ENCODE peak calls at places on chromosomes 5 and 9, in ten cellular contexts. C, P, R, X, K, H, M, E, G and Q are unnamed samples.

GRCh38 chr5:154627711-154628678 is 127.2 kb upstream of the LARP1 start:
- DNase-seq in C (no peak), P (no peak), R (peak), X (no peak), K (no peak), H (no peak), M (no peak), E (peak), G (no peak), Q (no peak)

GRCh38 chr5:124264499-124264898 is 481.9 kb downstream of the ZNF608 start:
- DNase-seq in C (no peak), P (no peak), R (no peak), X (no peak), K (peak), H (peak), M (no peak), E (peak), G (no peak), Q (no peak)

GRCh38 chr5:1753490-1753889 is 46.1 kb downstream of the MRPL36 start:
- DNase-seq in C (no peak), P (no peak), R (no peak), X (peak), K (no peak), H (no peak), M (no peak), E (no peak), G (no peak), Q (no peak)

GRCh38 chr5:65184780-65185179 is 296.9 kb downstream of the ADAMTS6 start:
- DNase-seq in C (no peak), P (no peak), R (no peak), X (no peak), K (no peak), H (no peak), M (no peak), E (no peak), G (no peak), Q (no peak)

GRCh38 chr9:138112791-138113600 is 235.4 kb downstream of the CACNA1B start:
- DNase-seq in C (no peak), P (no peak), R (peak), X (peak), K (no peak), H (no peak), M (no peak), E (no peak), G (no peak), Q (no peak)

GRCh38 chr5:28766565-28767158 is 1728.3 kb upstream of the CDH9 start:
- DNase-seq in C (peak), P (no peak), R (peak), X (no peak), K (no peak), H (peak), M (no peak), E (peak), G (no peak), Q (no peak)

GRCh38 chr5:54215233-54215736 is 95.1 kb downstream of the ARL15 start:
- DNase-seq in C (no peak), P (no peak), R (peak), X (no peak), K (no peak), H (no peak), M (no peak), E (no peak), G (no peak), Q (no peak)

GRCh38 chr9:136542246-136543041 is 3.4 kb downstream of the NOTCH1 start:
- DNase-seq in C (no peak), P (no peak), R (peak), X (no peak), K (no peak), H (no peak), M (no peak), E (no peak), G (no peak), Q (no peak)

GRCh38 chr5:1723957-1724821 is 75.4 kb downstream of the MRPL36 start:
- DNase-seq in C (no peak), P (no peak), R (no peak), X (peak), K (no peak), H (no peak), M (no peak), E (no peak), G (no peak), Q (no peak)

GRCh38 chr9:122949696-122950095 is 8.9 kb downstream of the RABGAP1 start:
- DNase-seq in C (no peak), P (no peak), R (no peak), X (no peak), K (no peak), H (no peak), M (no peak), E (no peak), G (no peak), Q (no peak)

GRCh38 chr9:88418715-88419540 is 30.7 kb downstream of the SPIN1 start:
- DNase-seq in C (no peak), P (no peak), R (peak), X (no peak), K (no peak), H (no peak), M (no peak), E (peak), G (no peak), Q (no peak)

GRCh38 chr9:137445275-137445807 is 4.2 kb upstream of the ENTPD8 start:
- DNase-seq in C (peak), P (peak), R (peak), X (peak), K (peak), H (peak), M (peak), E (peak), G (peak), Q (peak)

GRCh38 chr9:32378496-32378895 is 5.9 kb upstream of the ACO1 start:
- DNase-seq in C (peak), P (no peak), R (peak), X (no peak), K (peak), H (peak), M (peak), E (peak), G (no peak), Q (no peak)

GRCh38 chr5:141875795-141876627 is 2.2 kb downstream of the PCDH1 start:
- DNase-seq in C (no peak), P (no peak), R (no peak), X (peak), K (no peak), H (peak), M (peak), E (peak), G (no peak), Q (peak)

GRCh38 chr9:136578915-136579637 is 33.2 kb upstream of the NOTCH1 start:
- DNase-seq in C (peak), P (no peak), R (peak), X (peak), K (no peak), H (peak), M (no peak), E (peak), G (no peak), Q (no peak)

GRCh38 chr9:68653141-68653595 is 51.9 kb upstream of the PIP5K1B start:
- DNase-seq in C (no peak), P (no peak), R (no peak), X (no peak), K (no peak), H (no peak), M (no peak), E (no peak), G (no peak), Q (no peak)

GRCh38 chr5:142654578-142655042 is 31.3 kb downstream of the FGF1 start:
- DNase-seq in C (no peak), P (no peak), R (peak), X (no peak), K (no peak), H (peak), M (no peak), E (no peak), G (no peak), Q (no peak)

GRCh38 chr5:59236448-59236847 is 653.6 kb downstream of the RAB3C start:
- DNase-seq in C (no peak), P (no peak), R (no peak), X (no peak), K (no peak), H (no peak), M (no peak), E (no peak), G (peak), Q (no peak)

GRCh38 chr5:88140396-88140862 is 128.2 kb downstream of the TMEM161B start:
- DNase-seq in C (no peak), P (no peak), R (no peak), X (peak), K (no peak), H (no peak), M (no peak), E (no peak), G (no peak), Q (peak)

GRCh38 chr9:137781906-137782585 is 95.5 kb upstream of the CACNA1B start:
- DNase-seq in C (no peak), P (no peak), R (no peak), X (peak), K (no peak), H (no peak), M (no peak), E (no peak), G (no peak), Q (no peak)

GRCh38 chr5:11903121-11903613 is 1.1 kb downstream of the CTNND2 start:
- DNase-seq in C (no peak), P (no peak), R (no peak), X (no peak), K (no peak), H (no peak), M (peak), E (no peak), G (no peak), Q (no peak)

GRCh38 chr5:143771229-143772001 is 40.5 kb upstream of the HMHB1 start:
- DNase-seq in C (no peak), P (no peak), R (no peak), X (no peak), K (peak), H (no peak), M (no peak), E (no peak), G (no peak), Q (no peak)

GRCh38 chr5:142151436-142152382 is 43.1 kb downstream of the NDFIP1 start:
- DNase-seq in C (peak), P (peak), R (peak), X (no peak), K (peak), H (peak), M (peak), E (peak), G (no peak), Q (no peak)

GRCh38 chr9:91718071-91718470 is 232.0 kb downstream of the ROR2 start:
- DNase-seq in C (no peak), P (no peak), R (no peak), X (no peak), K (no peak), H (no peak), M (no peak), E (no peak), G (no peak), Q (no peak)

GRCh38 chr5:64693636-64694035 is 3.3 kb downstream of the SHISAL2B start:
- DNase-seq in C (no peak), P (no peak), R (no peak), X (no peak), K (no peak), H (peak), M (no peak), E (peak), G (no peak), Q (no peak)

GRCh38 chr5:123206618-123207320 is 117.7 kb downstream of the PRDM6 start:
- DNase-seq in C (no peak), P (no peak), R (no peak), X (no peak), K (no peak), H (no peak), M (no peak), E (no peak), G (no peak), Q (no peak)

GRCh38 chr9:35267716-35268115 is 105.9 kb downstream of the UNC13B start:
- DNase-seq in C (no peak), P (no peak), R (no peak), X (no peak), K (no peak), H (no peak), M (no peak), E (peak), G (no peak), Q (no peak)

GRCh38 chr5:176155882-176156497 is 82.2 kb upstream of the SIMC1 start:
- DNase-seq in C (no peak), P (no peak), R (no peak), X (no peak), K (no peak), H (peak), M (no peak), E (no peak), G (no peak), Q (no peak)

GRCh38 chr5:71937906-71938698 is 169.2 kb upstream of the MAP1B start:
- DNase-seq in C (no peak), P (no peak), R (no peak), X (no peak), K (no peak), H (no peak), M (no peak), E (no peak), G (no peak), Q (no peak)

GRCh38 chr5:61450880-61451279 is 118.8 kb downstream of the ZSWIM6 start:
- DNase-seq in C (peak), P (no peak), R (peak), X (no peak), K (no peak), H (peak), M (peak), E (peak), G (no peak), Q (no peak)

GRCh38 chr5:151183451-151184245 is 26.1 kb upstream of the ANXA6 start:
- DNase-seq in C (no peak), P (no peak), R (peak), X (no peak), K (no peak), H (peak), M (no peak), E (peak), G (no peak), Q (no peak)

GRCh38 chr5:82405618-82406199 is 127.6 kb upstream of the RPS23 start:
- DNase-seq in C (no peak), P (no peak), R (no peak), X (no peak), K (peak), H (peak), M (no peak), E (peak), G (no peak), Q (no peak)

GRCh38 chr5:34687269-34688011 is 31.3 kb downstream of the RAI14 start:
- DNase-seq in C (peak), P (no peak), R (no peak), X (no peak), K (peak), H (no peak), M (no peak), E (no peak), G (no peak), Q (no peak)

DNA sequence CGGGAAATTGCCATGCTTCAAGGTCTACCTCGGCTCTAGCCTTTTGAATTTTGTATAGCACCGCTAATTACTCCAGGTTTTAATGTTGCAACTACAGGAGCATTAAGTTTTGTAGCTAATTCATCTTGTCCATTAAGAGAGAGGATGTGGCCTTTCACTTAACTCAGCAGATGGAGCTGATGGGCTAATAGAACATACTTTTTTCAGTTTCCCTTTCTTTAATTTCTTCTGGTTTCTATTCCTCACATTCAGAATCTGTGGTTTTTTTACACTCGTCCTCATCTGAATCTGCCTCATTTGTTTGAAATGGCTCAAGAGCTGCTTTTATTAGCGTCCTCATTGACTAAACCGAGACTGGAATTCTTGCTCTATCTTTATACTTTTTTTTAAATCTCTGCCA is 2085.7 kb upstream of the C9orf72 start:
- DNase-seq in C (no peak), P (no peak), R (no peak), X (no peak), K (no peak), H (no peak), M (no peak), E (no peak), G (no peak), Q (no peak)
- TF ChIP-seq CTCF in C (no peak), P (no peak), R (no peak), X (no peak), K (no peak), H (no peak), M (no peak), E (no peak), G (no peak), Q (no peak)

DNA sequence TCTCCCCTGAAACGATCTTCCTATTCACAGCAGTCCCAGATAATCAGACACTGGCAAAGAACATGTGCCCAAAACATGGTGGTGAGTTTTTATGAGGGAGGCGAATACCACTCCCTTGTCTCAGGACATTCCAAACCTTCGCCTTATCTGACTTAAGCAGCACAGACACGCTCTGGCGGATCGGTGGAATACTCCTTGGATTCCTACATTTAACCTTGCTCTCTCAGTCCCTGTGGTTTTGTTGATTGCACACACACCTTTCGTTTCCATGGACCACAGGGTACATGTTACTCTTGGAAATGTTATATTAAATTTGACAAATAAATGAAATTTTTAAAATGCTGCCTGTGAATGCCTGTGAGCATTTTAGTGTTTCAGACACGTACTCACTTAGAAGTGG is 87.8 kb upstream of the CPEB4 start:
- DNase-seq in C (no peak), P (no peak), R (no peak), X (no peak), K (no peak), H (no peak), M (no peak), E (peak), G (no peak), Q (no peak)
- H3K27ac ChIP-seq in C (no peak), P (no peak), R (no peak), X (peak), K (no peak), H (no peak), M (no peak), E (no peak), G (no peak), Q (no peak)

DNA sequence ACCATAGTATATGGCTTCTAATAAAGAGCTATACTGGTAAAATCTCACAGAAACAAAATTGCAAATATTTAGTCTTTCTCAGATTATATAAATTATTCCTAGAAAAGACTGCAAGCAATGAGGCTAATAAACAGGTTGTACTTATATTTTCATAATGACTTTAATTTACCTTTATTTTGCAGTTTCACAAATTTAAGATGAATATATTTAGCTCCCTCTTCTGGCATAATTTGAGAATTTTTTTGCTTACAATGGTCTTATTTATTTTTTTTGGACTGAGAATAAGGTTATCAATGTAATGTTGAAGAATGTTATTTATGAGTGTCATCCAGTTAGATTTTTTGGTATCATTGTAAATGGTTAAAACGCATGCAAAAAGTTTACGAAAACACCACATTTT is 56.7 kb downstream of the PIK3R1 start:
- DNase-seq in C (no peak), P (no peak), R (peak), X (no peak), K (no peak), H (peak), M (no peak), E (no peak), G (no peak), Q (no peak)
- TF ChIP-seq CTCF in C (peak), P (peak), R (peak), X (no peak), K (peak), H (peak), M (peak), E (peak), G (peak), Q (peak)

GRCh38 chr5:116359575-116359974 is 215.0 kb downstream of the SEMA6A start:
- DNase-seq in C (no peak), P (no peak), R (peak), X (no peak), K (no peak), H (no peak), M (no peak), E (no peak), G (no peak), Q (no peak)

GRCh38 chr5:116358015-116358523 is 216.6 kb downstream of the SEMA6A start:
- DNase-seq in C (no peak), P (no peak), R (no peak), X (no peak), K (no peak), H (no peak), M (no peak), E (no peak), G (no peak), Q (no peak)

GRCh38 chr5:116358911-116359418 is 215.7 kb downstream of the SEMA6A start:
- DNase-seq in C (no peak), P (no peak), R (no peak), X (no peak), K (no peak), H (no peak), M (no peak), E (no peak), G (no peak), Q (no peak)

GRCh38 chr5:116355819-116356601 is 218.6 kb downstream of the SEMA6A start:
- DNase-seq in C (no peak), P (no peak), R (peak), X (no peak), K (no peak), H (no peak), M (no peak), E (no peak), G (no peak), Q (no peak)

DNA sequence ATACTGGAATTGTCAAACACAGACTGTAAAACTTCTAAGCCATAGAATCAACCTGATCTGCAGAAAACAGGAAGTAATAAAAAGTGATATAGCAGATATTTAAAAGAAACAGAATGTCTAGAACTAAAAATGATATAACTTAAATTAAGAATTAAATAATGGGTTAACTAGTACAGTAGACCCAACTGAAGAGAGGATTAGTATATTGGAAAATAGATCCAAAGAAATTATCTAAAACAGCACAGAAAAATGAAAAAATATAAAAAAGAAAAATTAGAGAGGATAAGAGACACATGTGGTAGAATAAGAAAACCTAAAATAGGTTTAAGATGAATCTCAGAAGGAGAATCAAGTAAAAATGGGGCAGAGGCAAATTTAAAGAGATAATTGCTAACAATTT is 219.9 kb downstream of the SEMA6A start:
- DNase-seq in C (no peak), P (no peak), R (no peak), X (no peak), K (no peak), H (no peak), M (no peak), E (no peak), G (no peak), Q (no peak)
- H3K27ac ChIP-seq in C (no peak), P (no peak), R (no peak), X (no peak), K (no peak), H (no peak), M (no peak), E (no peak), G (no peak), Q (no peak)

GRCh38 chr9:13330396-13331004 is 51.0 kb upstream of the MPDZ start:
- DNase-seq in C (no peak), P (no peak), R (no peak), X (no peak), K (no peak), H (no peak), M (peak), E (no peak), G (no peak), Q (no peak)

GRCh38 chr9:13331320-13331719 is 51.8 kb upstream of the MPDZ start:
- DNase-seq in C (no peak), P (no peak), R (no peak), X (no peak), K (no peak), H (no peak), M (no peak), E (no peak), G (no peak), Q (no peak)
- TF ChIP-seq CTCF in C (no peak), P (no peak), R (no peak), X (no peak), K (no peak), H (no peak), M (no peak), E (no peak), G (no peak), Q (no peak)

GRCh38 chr9:71609453-71609840 is 158.9 kb downstream of the CEMIP2 start:
- DNase-seq in C (no peak), P (no peak), R (no peak), X (no peak), K (no peak), H (no peak), M (no peak), E (no peak), G (no peak), Q (no peak)

GRCh38 chr9:71607571-71607970 is 160.7 kb downstream of the CEMIP2 start:
- DNase-seq in C (no peak), P (no peak), R (no peak), X (no peak), K (no peak), H (no peak), M (no peak), E (no peak), G (peak), Q (peak)

GRCh38 chr9:71604197-71605063 is 163.9 kb downstream of the CEMIP2 start:
- DNase-seq in C (peak), P (peak), R (peak), X (peak), K (peak), H (peak), M (peak), E (peak), G (peak), Q (peak)

GRCh38 chr9:71608825-71609452 is 159.4 kb downstream of the CEMIP2 start:
- DNase-seq in C (no peak), P (no peak), R (peak), X (no peak), K (no peak), H (no peak), M (no peak), E (no peak), G (no peak), Q (no peak)

GRCh38 chr9:71608021-71608420 is 160.3 kb downstream of the CEMIP2 start:
- DNase-seq in C (no peak), P (no peak), R (no peak), X (no peak), K (no peak), H (no peak), M (no peak), E (no peak), G (no peak), Q (no peak)
- H3K27ac ChIP-seq in C (no peak), P (no peak), R (no peak), X (no peak), K (no peak), H (no peak), M (no peak), E (no peak), G (no peak), Q (no peak)

GRCh38 chr5:37774912-37775483 is 64.8 kb downstream of the GDNF start:
- DNase-seq in C (peak), P (no peak), R (peak), X (no peak), K (no peak), H (peak), M (no peak), E (peak), G (no peak), Q (no peak)
- TF ChIP-seq CTCF in C (peak), P (peak), R (peak), X (no peak), K (peak), H (peak), M (peak), E (peak), G (peak), Q (no peak)